ENCODE peak calls at places on chromosomes 12 and 14, in seven cellular contexts. X is fibroblast of gingiva, O is NCI-H460, D is SIG-M5, V is GM04504, R is nephron progenitor cell, B is EH. M is an unnamed sample.

GRCh38 chr12:52280319-52280795 is 5.9 kb downstream of the KRT86 start:
- DNase-seq in X (peak), O (peak), D (peak), V (peak), R (no peak), B (peak), M (peak)

GRCh38 chr12:31728289-31728916 is 418 bp downstream of the AMN1 start:
- DNase-seq in X (no peak), O (no peak), D (no peak), V (no peak), R (no peak), B (no peak), M (no peak)

GRCh38 chr14:38553586-38553985 is 297.7 kb upstream of the CLEC14A start:
- DNase-seq in X (no peak), O (no peak), D (no peak), V (peak), R (no peak), B (peak), M (no peak)

GRCh38 chr12:53746592-53747491 is 4.9 kb downstream of the CISTR start:
- DNase-seq in X (peak), O (peak), D (no peak), V (peak), R (peak), B (peak), M (peak)

GRCh38 chr12:105982022-105982421 is 156.7 kb downstream of the NUAK1 start:
- DNase-seq in X (no peak), O (no peak), D (no peak), V (no peak), R (no peak), B (no peak), M (no peak)

GRCh38 chr12:666766-667308 is 3.6 kb upstream of the NINJ2 start:
- DNase-seq in X (no peak), O (no peak), D (no peak), V (no peak), R (no peak), B (peak), M (no peak)

GRCh38 chr14:77026930-77027537 is 1.5 kb downstream of the IRF2BPL start:
- DNase-seq in X (peak), O (no peak), D (no peak), V (no peak), R (peak), B (peak), M (no peak)

GRCh38 chr12:21818627-21819026 is 44.1 kb upstream of the KCNJ8 start:
- DNase-seq in X (peak), O (peak), D (no peak), V (no peak), R (no peak), B (peak), M (no peak)

GRCh38 chr12:48980953-48981756 is 3.0 kb downstream of the WNT1 start:
- DNase-seq in X (no peak), O (no peak), D (no peak), V (no peak), R (no peak), B (no peak), M (no peak)

GRCh38 chr12:3418609-3419469 is 72.2 kb upstream of the PRMT8 start:
- DNase-seq in X (no peak), O (no peak), D (no peak), V (no peak), R (no peak), B (no peak), M (no peak)

M was measured in Panc1.